ENCODE peak calls at places on chromosomes 1 and 21, in eight cellular contexts. C, Q, U, X, F, K, J and N are unnamed samples.
A peak's percentile ranks its signal among the peaks of the same experiment; 100 is the strongest.

GRCh38 chr1:61115436-61115835 is 33.1 kb downstream of the NFIA start:
- DNase-seq in C (no peak), Q (no peak), U (no peak), X (no peak), F (no peak), K (no peak), J (no peak), N (no peak)

GRCh38 chr1:63621075-63621474 is 27.9 kb downstream of the PGM1 start:
- DNase-seq in C (no peak), Q (no peak), U (no peak), X (no peak), F (no peak), K (no peak), J (no peak), N (peak; percentile 43)

GRCh38 chr1:178344513-178345077 is 152.2 kb downstream of the CLEC20A start:
- DNase-seq in C (no peak), Q (peak; percentile 96), U (no peak), X (no peak), F (no peak), K (no peak), J (no peak), N (peak; percentile 37)

GRCh38 chr1:58755468-58755872 is 28.4 kb downstream of the JUN start:
- DNase-seq in C (peak; percentile 64), Q (peak; percentile 99), U (peak; percentile 31), X (peak; percentile 75), F (peak; percentile 8), K (peak; percentile 33), J (peak; percentile 33), N (peak; percentile 70)

GRCh38 chr1:180248731-180249681 is 18.9 kb downstream of the LHX4 start:
- DNase-seq in C (no peak), Q (no peak), U (no peak), X (no peak), F (no peak), K (no peak), J (no peak), N (no peak)

GRCh38 chr1:44327679-44328491 is 27.2 kb downstream of the ERI3 start:
- DNase-seq in C (no peak), Q (peak; percentile 99), U (no peak), X (peak; percentile 91), F (no peak), K (no peak), J (peak; percentile 95), N (peak; percentile 13)

GRCh38 chr1:152034654-152035405 is 2.0 kb downstream of the S100A11 start:
- DNase-seq in C (peak; percentile 46), Q (no peak), U (peak; percentile 60), X (peak; percentile 51), F (peak; percentile 37), K (peak; percentile 50), J (peak; percentile 43), N (peak; percentile 37)

GRCh38 chr21:44666401-44667320 is at the start of gene KRTAP12-2:
- DNase-seq in C (no peak), Q (no peak), U (no peak), X (no peak), F (no peak), K (no peak), J (no peak), N (no peak)

GRCh38 chr1:234913771-234914170 is 214.9 kb downstream of the TOMM20 start:
- DNase-seq in C (no peak), Q (no peak), U (no peak), X (no peak), F (no peak), K (no peak), J (no peak), N (no peak)

GRCh38 chr1:111366256-111366655 is 61.3 kb downstream of the OVGP1 start:
- DNase-seq in C (no peak), Q (no peak), U (no peak), X (no peak), F (no peak), K (no peak), J (no peak), N (no peak)

GRCh38 chr1:15573477-15573876 is 11.4 kb downstream of the AGMAT start:
- DNase-seq in C (no peak), Q (no peak), U (no peak), X (no peak), F (no peak), K (no peak), J (no peak), N (no peak)

GRCh38 chr1:227356582-227357228 is 38.4 kb upstream of the CDC42BPA start:
- DNase-seq in C (no peak), Q (no peak), U (no peak), X (peak; percentile 36), F (no peak), K (no peak), J (no peak), N (no peak)

GRCh38 chr1:234753979-234754378 is 144.0 kb upstream of the IRF2BP2 start:
- DNase-seq in C (no peak), Q (no peak), U (no peak), X (no peak), F (no peak), K (no peak), J (no peak), N (no peak)

GRCh38 chr1:56153276-56153675 is 426.1 kb downstream of the PLPP3 start:
- DNase-seq in C (no peak), Q (no peak), U (no peak), X (no peak), F (no peak), K (no peak), J (no peak), N (no peak)

GRCh38 chr1:201023517-201023902 is at the start of gene KIF21B:
- DNase-seq in C (peak; percentile 68), Q (no peak), U (peak; percentile 93), X (peak; percentile 80), F (peak; percentile 82), K (peak; percentile 89), J (peak; percentile 70), N (peak; percentile 66)

GRCh38 chr1:226626577-226626956 is 78.0 kb downstream of the STUM start:
- DNase-seq in C (peak; percentile 66), Q (no peak), U (peak; percentile 82), X (peak; percentile 79), F (peak; percentile 64), K (peak; percentile 74), J (peak; percentile 80), N (peak; percentile 69)

GRCh38 chr21:26632691-26633090 is 59.6 kb upstream of the CYYR1 start:
- DNase-seq in C (no peak), Q (no peak), U (no peak), X (no peak), F (no peak), K (no peak), J (no peak), N (no peak)

GRCh38 chr1:240611619-240612490 is at the start of gene GREM2:
- DNase-seq in C (no peak), Q (peak; percentile 95), U (peak; percentile 3), X (peak; percentile 18), F (no peak), K (peak; percentile 6), J (peak; percentile 27), N (peak; percentile 23)